ENCODE peak calls at places on chromosomes 11 and 22, in seven cellular contexts. Z, P, I, A, J, M and W are unnamed samples.

GRCh38 chr11:106986673-106987072 is 31.6 kb downstream of the GUCY1A2 start:
- DNase-seq in Z (no peak), P (no peak), I (no peak), A (no peak), J (no peak), M (no peak), W (no peak)

GRCh38 chr22:48301421-48301820 is 1526.3 kb downstream of the BRD1 start:
- DNase-seq in Z (no peak), P (no peak), I (no peak), A (no peak), J (no peak), M (no peak), W (no peak)

GRCh38 chr11:101010899-101011298 is 118.7 kb downstream of the PGR start:
- DNase-seq in Z (no peak), P (no peak), I (no peak), A (no peak), J (no peak), M (no peak), W (peak)

GRCh38 chr22:49643998-49644397 is 183.7 kb downstream of the BRD1 start:
- DNase-seq in Z (no peak), P (no peak), I (no peak), A (no peak), J (no peak), M (no peak), W (no peak)

GRCh38 chr11:22244986-22245592 is 52.2 kb downstream of the ANO5 start:
- DNase-seq in Z (peak), P (no peak), I (peak), A (peak), J (no peak), M (peak), W (peak)

GRCh38 chr22:30586414-30586813 is 5.3 kb downstream of the PES1 start:
- DNase-seq in Z (no peak), P (no peak), I (no peak), A (no peak), J (no peak), M (no peak), W (no peak)

GRCh38 chr11:9577032-9577431 is 3.6 kb downstream of the WEE1 start:
- DNase-seq in Z (no peak), P (no peak), I (no peak), A (no peak), J (no peak), M (no peak), W (no peak)

GRCh38 chr11:68038718-68039525 is at the start of gene TCIRG1:
- DNase-seq in Z (peak), P (peak), I (peak), A (peak), J (peak), M (peak), W (peak)

GRCh38 chr11:67586568-67587250 is 3.1 kb downstream of the GSTP1 start:
- DNase-seq in Z (no peak), P (no peak), I (no peak), A (no peak), J (no peak), M (no peak), W (no peak)

GRCh38 chr11:8357891-8358566 is 94.4 kb upstream of the LMO1 start:
- DNase-seq in Z (no peak), P (no peak), I (no peak), A (no peak), J (no peak), M (no peak), W (no peak)

GRCh38 chr11:7204778-7205177 is 46.9 kb upstream of the SYT9 start:
- DNase-seq in Z (no peak), P (no peak), I (no peak), A (no peak), J (no peak), M (no peak), W (no peak)

GRCh38 chr11:69546735-69547370 is 65.4 kb downstream of the LINC01488 start:
- DNase-seq in Z (no peak), P (no peak), I (no peak), A (no peak), J (peak), M (no peak), W (no peak)

GRCh38 chr11:134040386-134041297 is 28.2 kb upstream of the JAM3 start:
- DNase-seq in Z (no peak), P (no peak), I (no peak), A (no peak), J (no peak), M (no peak), W (no peak)

GRCh38 chr11:62712413-62712812 is 4.9 kb downstream of the GNG3 start:
- DNase-seq in Z (no peak), P (no peak), I (no peak), A (no peak), J (no peak), M (no peak), W (no peak)

GRCh38 chr11:104694259-104695070 is 203.8 kb downstream of the CASP12 start:
- DNase-seq in Z (no peak), P (no peak), I (no peak), A (no peak), J (no peak), M (no peak), W (no peak)

GRCh38 chr11:28738549-28738948 is 630.4 kb downstream of the METTL15 start:
- DNase-seq in Z (no peak), P (no peak), I (no peak), A (no peak), J (no peak), M (no peak), W (no peak)

GRCh38 chr11:22780914-22781593 is 48.5 kb downstream of the SVIP start:
- DNase-seq in Z (no peak), P (no peak), I (no peak), A (no peak), J (no peak), M (no peak), W (no peak)

GRCh38 chr11:19864141-19865120 is 151.8 kb downstream of the NAV2 start:
- DNase-seq in Z (no peak), P (no peak), I (no peak), A (no peak), J (no peak), M (peak), W (no peak)

GRCh38 chr11:1121343-1122331 is 36.1 kb upstream of the MUC5AC start:
- DNase-seq in Z (no peak), P (no peak), I (no peak), A (no peak), J (no peak), M (no peak), W (no peak)

GRCh38 chr22:40027191-40028097 is 32.7 kb downstream of the FAM83F start:
- DNase-seq in Z (no peak), P (no peak), I (no peak), A (no peak), J (no peak), M (no peak), W (no peak)

GRCh38 chr11:47998733-47999359 is 18.5 kb downstream of the PTPRJ start:
- DNase-seq in Z (no peak), P (no peak), I (no peak), A (no peak), J (no peak), M (peak), W (no peak)

GRCh38 chr11:86397351-86397750 is 22.7 kb downstream of the CCDC81 start:
- DNase-seq in Z (no peak), P (no peak), I (no peak), A (no peak), J (no peak), M (no peak), W (no peak)

GRCh38 chr11:77672276-77672675 is 34.7 kb upstream of the CLNS1A start:
- DNase-seq in Z (no peak), P (no peak), I (no peak), A (no peak), J (no peak), M (no peak), W (no peak)

GRCh38 chr22:20053407-20054033 is 26.5 kb upstream of the DGCR8 start:
- DNase-seq in Z (no peak), P (no peak), I (no peak), A (no peak), J (no peak), M (no peak), W (no peak)

GRCh38 chr11:79648766-79649545 is 208.1 kb upstream of the TENM4 start:
- DNase-seq in Z (no peak), P (no peak), I (no peak), A (no peak), J (no peak), M (no peak), W (no peak)

GRCh38 chr11:8363924-8364323 is 100.2 kb upstream of the LMO1 start:
- DNase-seq in Z (no peak), P (no peak), I (no peak), A (no peak), J (no peak), M (no peak), W (no peak)

GRCh38 chr22:43921361-43921760 is 2.2 kb upstream of the PNPLA3 start:
- DNase-seq in Z (no peak), P (no peak), I (peak), A (no peak), J (no peak), M (peak), W (no peak)

GRCh38 chr11:14254533-14255530 is 104.2 kb downstream of the RRAS2 start:
- DNase-seq in Z (no peak), P (no peak), I (no peak), A (no peak), J (no peak), M (no peak), W (no peak)

GRCh38 chr11:16776716-16777115 is 38.3 kb downstream of the C11orf58 start:
- DNase-seq in Z (no peak), P (no peak), I (no peak), A (no peak), J (no peak), M (no peak), W (no peak)

GRCh38 chr22:32815943-32816342 is 14.4 kb downstream of the TIMP3 start:
- DNase-seq in Z (no peak), P (no peak), I (no peak), A (no peak), J (no peak), M (no peak), W (no peak)

GRCh38 chr11:8613036-8613435 is 19.0 kb upstream of the STK33 start:
- DNase-seq in Z (no peak), P (no peak), I (no peak), A (no peak), J (no peak), M (no peak), W (no peak)

GRCh38 chr22:45550416-45550815 is 47.7 kb downstream of the FBLN1 start:
- DNase-seq in Z (no peak), P (no peak), I (no peak), A (no peak), J (no peak), M (no peak), W (no peak)

GRCh38 chr11:18736590-18737148 is 10.7 kb upstream of the IGSF22 start:
- DNase-seq in Z (no peak), P (peak), I (no peak), A (no peak), J (no peak), M (no peak), W (peak)

GRCh38 chr11:132959663-132960062 is 572.6 kb downstream of the OPCML start:
- DNase-seq in Z (no peak), P (no peak), I (no peak), A (no peak), J (no peak), M (no peak), W (no peak)

GRCh38 chr11:35567737-35568465 is 42.5 kb upstream of the PAMR1 start:
- DNase-seq in Z (no peak), P (no peak), I (no peak), A (no peak), J (no peak), M (no peak), W (no peak)

GRCh38 chr11:116951762-116952161 is 114.3 kb upstream of the APOA1 start:
- DNase-seq in Z (no peak), P (no peak), I (no peak), A (no peak), J (no peak), M (no peak), W (no peak)

GRCh38 chr11:64675417-64676252 is 47.4 kb downstream of the NRXN2 start:
- DNase-seq in Z (peak), P (no peak), I (no peak), A (no peak), J (no peak), M (no peak), W (no peak)

DNA sequence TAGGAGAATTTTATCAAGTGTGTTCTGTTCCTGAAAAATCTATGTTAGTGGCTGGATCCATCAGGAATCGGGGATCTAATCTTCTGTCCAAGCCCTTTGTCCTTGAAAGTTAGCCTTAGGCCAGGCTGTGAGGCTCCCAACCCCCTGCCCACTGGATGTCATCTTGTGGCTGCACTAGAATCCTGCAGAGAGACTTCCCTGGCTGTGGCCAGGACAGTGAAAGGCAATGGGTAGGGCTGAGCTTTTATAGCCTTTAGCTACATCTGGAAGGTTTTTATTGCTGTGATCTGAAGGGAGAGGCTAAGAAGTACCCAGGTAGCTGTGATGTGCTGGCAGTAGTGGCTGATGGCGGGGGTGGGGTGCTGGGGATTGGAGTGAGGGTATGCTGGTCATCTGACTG is 2.1 kb downstream of the OAF start:
- DNase-seq in Z (no peak), P (no peak), I (no peak), A (no peak), J (no peak), M (no peak), W (no peak)
- TF ChIP-seq SP1 in Z (no peak), P (no peak), I (no peak), A (no peak), J (no peak), M (no peak), W (no peak)

GRCh38 chr22:46935506-46936377 is 173.3 kb downstream of the TBC1D22A start:
- DNase-seq in Z (no peak), P (peak), I (no peak), A (peak), J (no peak), M (peak), W (no peak)

GRCh38 chr22:46937939-46938338 is 175.5 kb downstream of the TBC1D22A start:
- DNase-seq in Z (no peak), P (no peak), I (no peak), A (no peak), J (no peak), M (no peak), W (no peak)

GRCh38 chr22:46934746-46935491 is 172.5 kb downstream of the TBC1D22A start:
- DNase-seq in Z (no peak), P (peak), I (peak), A (peak), J (peak), M (peak), W (no peak)

GRCh38 chr22:46937185-46937584 is 174.7 kb downstream of the TBC1D22A start:
- DNase-seq in Z (no peak), P (no peak), I (no peak), A (no peak), J (no peak), M (peak), W (no peak)

GRCh38 chr22:46936378-46936916 is 174.0 kb downstream of the TBC1D22A start:
- DNase-seq in Z (no peak), P (peak), I (no peak), A (no peak), J (no peak), M (peak), W (no peak)
- TF ChIP-seq SP1 in Z (no peak), P (no peak), I (no peak), A (no peak), J (no peak), M (no peak), W (no peak)

DNA sequence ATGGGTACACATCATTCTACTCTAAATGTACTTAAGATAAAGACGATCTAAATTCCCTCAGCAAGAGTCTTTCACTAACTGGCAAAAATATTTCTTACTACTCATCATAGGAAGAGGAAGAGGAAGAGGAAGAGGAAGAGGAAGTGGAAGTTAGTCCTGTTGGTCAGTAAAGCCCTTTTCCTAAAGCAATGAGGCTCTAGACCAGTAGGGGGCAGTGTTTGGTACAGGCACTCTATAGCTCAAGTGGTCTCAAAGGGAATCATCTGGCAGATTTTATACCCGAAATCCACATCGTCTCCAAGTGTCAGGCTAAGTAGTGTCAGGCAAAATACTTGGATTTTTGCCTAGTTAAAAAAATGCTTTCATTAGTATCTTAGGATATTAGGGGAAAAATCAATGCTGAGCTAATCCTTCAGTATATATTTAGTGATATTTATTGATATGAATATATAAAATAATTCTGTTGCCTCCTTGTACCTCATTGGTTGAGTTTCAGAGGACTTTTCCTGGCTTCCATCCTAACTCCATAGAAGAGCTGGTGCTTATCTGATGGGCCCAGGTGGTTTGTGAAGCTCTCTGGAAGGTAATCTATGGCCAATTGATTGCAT is 7.7 kb downstream of the BLID start:
- DNase-seq in Z (peak), P (peak), I (peak), A (peak), J (no peak), M (peak), W (peak)
- TF ChIP-seq SP1 in Z (no peak), P (no peak), I (peak), A (no peak), J (no peak), M (no peak), W (no peak)

GRCh38 chr22:47102648-47103047 is 340.2 kb downstream of the TBC1D22A start:
- DNase-seq in Z (no peak), P (peak), I (no peak), A (no peak), J (no peak), M (peak), W (peak)
- TF ChIP-seq SP1 in Z (no peak), P (peak), I (no peak), A (no peak), J (no peak), M (no peak), W (no peak)